ENCODE peak calls at places on chromosomes 3 and 15, in four cellular contexts. V is cardiac fibroblast, D is bronchial epithelial cell, R is GM06990. S is an unnamed sample.

GRCh38 chr3:138824114-138824506 is 10.6 kb downstream of the PIK3CB start:
- DNase-seq in R (no peak), D (no peak), V (no peak), S (no peak)

GRCh38 chr15:90560229-90560771 is 30.6 kb downstream of the CRTC3 start:
- DNase-seq in R (no peak), D (no peak), V (peak), S (peak)

GRCh38 chr15:40436116-40436891 is 4.4 kb upstream of the BAHD1 start:
- DNase-seq in R (no peak), D (no peak), V (no peak), S (no peak)

GRCh38 chr3:169865176-169865800 is 4.4 kb downstream of the LRRC31 start:
- DNase-seq in V (no peak), R (peak), D (no peak), S (no peak)

GRCh38 chr15:38474155-38474757 is 20.3 kb downstream of the FAM98B start:
- DNase-seq in R (peak), V (peak), D (peak), S (no peak)

GRCh38 chr3:106176734-106177133 is 307.9 kb upstream of the CBLB start:
- DNase-seq in D (no peak), R (peak), V (peak), S (no peak)

GRCh38 chr3:177852001-177852400 is 654.7 kb upstream of the TBL1XR1 start:
- DNase-seq in R (no peak), V (no peak), D (no peak), S (no peak)

GRCh38 chr15:99452728-99453643 is 112.8 kb upstream of the MEF2A start:
- DNase-seq in R (peak), V (peak), D (no peak), S (peak)

GRCh38 chr3:31710123-31710841 is 177.6 kb downstream of the STT3B start:
- DNase-seq in D (peak), V (peak), R (no peak), S (no peak)

GRCh38 chr3:72448858-72449257 is 399.4 kb downstream of the SHQ1 start:
- DNase-seq in R (no peak), D (peak), V (peak), S (no peak)

GRCh38 chr15:86773766-86774165 is 694.1 kb downstream of the AGBL1 start:
- DNase-seq in R (no peak), D (no peak), V (no peak), S (no peak)

GRCh38 chr3:10189557-10190374 is 25.0 kb downstream of the IRAK2 start:
- DNase-seq in D (peak), R (no peak), V (peak), S (peak)

GRCh38 chr3:72520690-72521308 is 327.4 kb downstream of the SHQ1 start:
- DNase-seq in D (peak), R (peak), V (peak), S (no peak)

DNA sequence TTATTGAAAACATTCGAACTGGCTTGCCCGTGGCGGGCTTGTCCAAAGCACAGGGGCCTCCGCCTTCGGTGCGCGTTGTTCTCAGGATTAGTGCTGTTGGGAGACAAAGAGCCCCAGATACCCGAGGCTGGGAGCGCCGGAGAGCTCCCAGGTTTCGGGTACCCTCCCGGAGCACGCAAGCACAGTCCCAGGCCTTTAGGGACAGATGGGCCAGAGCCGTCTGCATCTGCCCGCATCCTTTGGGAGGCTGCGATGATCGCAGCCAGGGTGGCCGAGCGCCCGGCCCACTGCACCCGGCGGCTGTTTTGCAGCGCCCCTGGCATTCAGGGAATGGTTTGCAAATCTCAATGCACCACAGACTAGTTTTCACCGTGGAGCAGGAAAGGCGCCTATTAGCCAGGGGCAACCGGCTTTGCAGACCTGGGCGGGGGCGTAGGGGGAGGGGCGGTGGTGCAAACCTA is 5.0 kb upstream of the FEZF2 start:
- DNase-seq in R (no peak), D (no peak), V (no peak), S (no peak)
- H3K4me3 ChIP-seq in R (no peak), D (no peak), V (no peak), S (no peak)

GRCh38 chr3:47542614-47543173 is 29.2 kb upstream of the ELP6 start:
- DNase-seq in D (no peak), V (no peak), R (no peak), S (peak)
- H3K4me3 ChIP-seq in D (no peak), V (no peak), R (no peak), S (no peak)

GRCh38 chr15:71688509-71689094 is 121.8 kb upstream of the NR2E3 start:
- DNase-seq in R (no peak), D (no peak), V (no peak), S (no peak)

GRCh38 chr15:71697236-71697635 is 113.1 kb upstream of the NR2E3 start:
- DNase-seq in V (no peak), D (no peak), R (no peak), S (no peak)

GRCh38 chr15:71691322-71691699 is 119.0 kb upstream of the NR2E3 start:
- DNase-seq in D (peak), R (no peak), V (no peak), S (no peak)

GRCh38 chr15:71687902-71688508 is 122.3 kb upstream of the NR2E3 start:
- DNase-seq in R (no peak), V (peak), D (peak), S (no peak)

DNA sequence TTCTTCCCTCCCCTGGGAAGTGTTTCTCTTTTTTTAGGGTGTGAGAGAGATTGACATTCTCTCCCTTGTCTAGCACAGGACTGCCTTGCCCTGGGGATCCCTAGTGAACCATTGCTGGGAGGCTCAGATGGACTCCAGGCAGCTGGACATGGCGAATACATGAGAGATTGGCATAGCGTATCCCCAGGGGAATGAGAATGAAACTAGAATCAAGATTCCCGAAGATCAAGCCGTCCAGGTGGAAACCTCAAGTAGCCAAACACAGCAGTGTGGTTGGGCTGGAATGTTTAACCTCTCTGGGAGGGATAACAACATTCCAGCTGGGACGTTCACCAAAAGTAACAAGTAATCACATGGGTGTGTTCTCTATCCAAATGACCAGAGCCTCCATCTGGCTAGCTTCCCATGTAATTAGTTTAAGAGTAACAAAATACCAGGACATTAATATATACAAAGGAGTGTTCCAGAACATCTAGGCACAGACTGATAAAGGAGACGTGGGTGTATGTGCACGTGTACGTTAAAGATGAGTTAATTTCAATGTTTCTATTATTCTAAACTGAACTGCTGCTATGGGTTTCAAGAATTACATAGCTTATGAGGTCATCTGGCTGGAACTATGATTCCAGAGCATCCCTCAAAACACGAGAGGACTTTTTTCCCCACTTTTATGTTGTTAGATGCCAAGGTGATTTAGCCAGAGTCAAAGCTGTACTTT is 118.5 kb upstream of the NR2E3 start:
- DNase-seq in R (no peak), V (peak), D (peak), S (peak)
- H3K4me3 ChIP-seq in R (no peak), V (no peak), D (no peak), S (no peak)

GRCh38 chr15:53978248-53978906 is at the start of gene UNC13C:
- DNase-seq in D (peak), R (peak), V (no peak), S (peak)
- H3K4me3 ChIP-seq in D (peak), R (no peak), V (no peak), S (peak)

GRCh38 chr15:37107754-37108724 is 7.7 kb upstream of the MEIS2 start:
- DNase-seq in D (no peak), V (no peak), R (no peak), S (no peak)
- H3K4me3 ChIP-seq in D (no peak), V (no peak), R (no peak), S (no peak)

DNA sequence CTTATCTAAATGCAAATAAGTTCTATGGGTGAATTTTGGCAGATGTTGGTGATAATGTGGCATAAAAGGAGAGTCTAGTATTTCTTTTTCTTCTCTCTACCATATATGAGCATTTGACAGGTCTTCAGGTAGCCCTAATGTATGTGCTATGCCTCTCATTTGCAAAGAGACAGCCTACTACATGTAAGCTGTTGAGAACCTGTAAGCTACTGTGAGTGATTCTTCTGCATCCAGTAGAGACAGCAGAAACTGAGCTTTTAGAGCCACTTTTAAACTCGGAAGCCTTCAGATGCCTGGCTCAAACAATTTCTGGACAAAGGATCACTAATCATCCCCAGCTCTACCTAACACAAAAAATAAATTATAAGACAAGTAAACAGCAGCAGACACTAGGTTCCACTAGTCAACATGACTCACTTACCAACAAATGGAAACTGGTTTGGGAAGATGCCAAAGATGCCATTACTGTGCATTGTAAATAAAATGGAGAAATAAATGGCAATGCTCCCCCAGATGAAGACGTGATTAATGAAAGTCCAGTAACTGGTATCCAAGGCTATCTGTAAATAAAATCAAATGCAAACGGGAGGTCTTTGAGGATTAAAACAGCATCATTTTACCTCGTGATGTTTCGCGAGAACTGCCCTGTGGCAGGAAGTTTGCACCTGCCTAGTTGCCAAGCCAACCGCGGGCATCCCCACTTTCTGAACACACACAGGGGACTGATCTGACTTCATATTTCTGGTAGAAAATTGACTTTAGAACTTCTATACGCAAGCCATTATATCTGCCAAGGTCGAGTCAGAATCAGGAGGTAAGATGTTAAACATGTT is 245.3 kb downstream of the DTWD1 start:
- DNase-seq in V (peak), D (peak), R (no peak), S (no peak)
- H3K4me3 ChIP-seq in V (no peak), D (no peak), R (no peak), S (no peak)

GRCh38 chr3:165196577-165197561 is 685 bp upstream of the SLITRK3 start:
- DNase-seq in D (no peak), V (peak), R (no peak), S (no peak)

GRCh38 chr3:165195226-165195625 is 958 bp downstream of the SLITRK3 start:
- DNase-seq in V (no peak), D (no peak), R (no peak), S (no peak)

GRCh38 chr3:165193392-165194268 is 2.6 kb downstream of the SLITRK3 start:
- DNase-seq in R (no peak), V (no peak), D (no peak), S (no peak)

GRCh38 chr3:165194477-165195135 is 1.6 kb downstream of the SLITRK3 start:
- DNase-seq in D (no peak), R (no peak), V (no peak), S (no peak)

DNA sequence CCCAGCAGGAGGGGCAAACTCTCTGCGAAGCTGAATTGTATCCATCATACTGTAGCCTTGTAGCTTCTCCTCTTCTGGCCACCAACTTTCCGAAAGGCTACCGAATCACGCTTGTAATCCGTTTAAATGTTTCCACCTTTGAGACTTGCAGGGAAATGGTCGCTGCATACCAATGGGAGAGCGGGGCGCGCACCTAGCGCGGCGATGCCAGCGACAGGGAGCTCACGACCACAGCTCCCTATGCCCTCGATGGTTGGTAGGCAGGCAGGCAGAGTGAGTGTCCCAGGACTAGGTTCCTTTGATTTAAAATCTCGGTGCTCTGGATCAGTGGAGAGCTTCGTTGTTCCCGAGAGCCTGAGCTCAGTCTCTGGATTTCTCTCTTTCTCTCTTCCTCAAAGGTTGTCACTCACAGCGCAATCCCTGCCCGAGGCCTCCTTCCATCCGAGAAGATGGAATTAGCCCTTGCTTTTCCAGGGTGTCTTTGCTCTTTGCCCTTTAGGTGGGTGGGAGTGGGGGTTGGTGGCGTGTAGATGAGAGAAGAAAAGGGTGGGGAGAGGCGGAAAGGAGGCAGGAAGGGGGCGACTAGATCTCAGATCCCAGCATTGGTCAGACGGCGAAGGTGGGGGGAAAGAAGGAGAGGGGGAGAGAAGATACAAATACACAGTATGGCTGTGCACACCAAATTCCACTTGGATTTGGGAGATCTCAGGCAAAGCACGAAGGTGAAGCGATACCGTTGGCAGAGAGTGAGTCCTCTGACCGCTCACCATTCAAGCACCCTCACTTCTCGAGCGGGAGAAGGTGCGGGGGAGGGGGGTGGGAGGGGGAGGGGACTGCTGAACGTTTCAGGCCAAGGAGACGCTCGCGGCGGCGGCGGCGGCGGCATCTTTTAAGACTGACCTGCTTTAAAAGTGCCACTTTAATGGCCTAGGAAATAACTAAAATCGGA is at the start of gene SLITRK3:
- DNase-seq in D (no peak), V (no peak), R (no peak), S (no peak)
- H3K4me3 ChIP-seq in D (peak), V (peak), R (no peak), S (peak)

DNA sequence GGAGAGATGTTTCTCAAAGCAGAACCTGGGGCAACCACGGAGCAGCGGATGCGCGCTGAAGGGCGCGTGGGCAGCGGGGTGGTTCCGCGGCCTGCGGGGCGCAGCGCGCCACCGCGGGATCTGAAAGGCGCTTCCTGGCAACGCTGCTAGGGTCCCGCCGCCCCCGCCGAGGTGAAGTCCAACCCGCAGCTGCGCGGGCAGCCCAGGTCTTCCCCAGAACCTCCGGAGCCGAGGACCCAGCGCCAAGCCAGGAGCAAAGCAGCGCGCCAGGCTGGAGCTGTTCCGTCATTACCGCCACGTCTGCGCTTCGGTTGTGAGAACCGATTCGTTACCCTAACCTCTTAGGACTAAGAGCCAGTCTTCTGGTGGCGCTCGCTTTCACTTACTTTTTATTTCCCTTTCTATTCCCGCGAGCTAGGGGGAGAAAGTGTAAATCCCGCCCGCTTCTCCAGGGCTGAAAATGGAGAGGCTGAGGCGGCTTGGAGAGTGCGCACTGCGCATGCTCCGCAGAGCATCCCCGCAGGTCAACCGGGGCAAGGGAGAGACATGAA is 3.2 kb upstream of the GABRG3 start:
- DNase-seq in R (no peak), D (no peak), V (no peak), S (no peak)
- H3K4me3 ChIP-seq in R (no peak), D (no peak), V (no peak), S (no peak)

GRCh38 chr15:63764124-63764827 is 69.5 kb downstream of the HERC1 start:
- DNase-seq in V (no peak), R (no peak), D (no peak), S (no peak)
- H3K4me3 ChIP-seq in V (no peak), R (no peak), D (no peak), S (no peak)